ENCODE peak calls at places on chromosome 14, in seven cellular contexts. I is sigmoid colon, H is cardiac fibroblast, S is neural crest cell, O is pancreas, N is PC-3, W is HCT116. E is an unnamed sample.

GRCh38 chr14:41913398-41913797 is 306.7 kb downstream of the LRFN5 start:
- DNase-seq in H (no peak), W (no peak), S (no peak), N (no peak), O (no peak), I (no peak), E (no peak)

GRCh38 chr14:86946446-86946845 is 1046.5 kb downstream of the GALC start:
- DNase-seq in O (no peak), W (no peak), N (no peak), S (no peak), H (no peak), I (no peak), E (peak)

GRCh38 chr14:73786942-73787759 is 64.5 kb upstream of the PTGR2 start:
- DNase-seq in S (peak), H (no peak), W (no peak), O (peak), N (peak), I (peak), E (peak)

GRCh38 chr14:32202468-32202865 is 602 bp downstream of the RNU6-8 start:
- DNase-seq in W (no peak), I (no peak), N (peak), O (no peak), S (peak), H (peak), E (no peak)

GRCh38 chr14:21136024-21136423 is 19.8 kb downstream of the OR5AU1 start:
- DNase-seq in I (no peak), H (peak), N (peak), W (peak), S (no peak), O (no peak), E (peak)

GRCh38 chr14:99137913-99138571 is 134.0 kb downstream of the BCL11B start:
- DNase-seq in S (no peak), O (no peak), N (no peak), H (no peak), W (peak), I (peak), E (no peak)

GRCh38 chr14:100348779-100349708 is 25.9 kb downstream of the SLC25A47 start:
- DNase-seq in S (no peak), W (no peak), O (no peak), N (no peak), H (no peak), I (no peak), E (no peak)

GRCh38 chr14:35506461-35506860 is 27.5 kb upstream of the INSM2 start:
- DNase-seq in S (no peak), H (no peak), N (no peak), I (no peak), O (no peak), W (no peak), E (no peak)

GRCh38 chr14:89616425-89617141 is 199.6 kb upstream of the FOXN3 start:
- DNase-seq in O (no peak), I (no peak), H (peak), W (no peak), S (no peak), N (no peak), E (peak)

GRCh38 chr14:99788713-99789112 is 4.5 kb upstream of the EML1 start:
- DNase-seq in S (no peak), W (no peak), O (no peak), I (peak), N (no peak), H (no peak), E (no peak)

GRCh38 chr14:21840765-21841164 is 167.1 kb upstream of the OR4E1 start:
- DNase-seq in N (peak), W (peak), O (no peak), I (no peak), S (no peak), H (peak), E (peak)

GRCh38 chr14:103698380-103699260 is 16.6 kb downstream of the XRCC3 start:
- DNase-seq in S (no peak), I (no peak), W (no peak), N (peak), H (no peak), O (peak), E (no peak)

GRCh38 chr14:58668848-58669480 is 31.2 kb downstream of the DACT1 start:
- DNase-seq in I (no peak), H (no peak), N (no peak), W (no peak), S (no peak), O (no peak), E (no peak)

GRCh38 chr14:58667900-58668299 is 30.1 kb downstream of the DACT1 start:
- DNase-seq in S (no peak), W (no peak), O (no peak), I (no peak), H (no peak), N (no peak), E (peak)

GRCh38 chr14:58666737-58667136 is 29.0 kb downstream of the DACT1 start:
- DNase-seq in H (no peak), N (no peak), O (no peak), W (no peak), S (no peak), I (no peak), E (no peak)

GRCh38 chr14:58665773-58666500 is 28.2 kb downstream of the DACT1 start:
- DNase-seq in H (no peak), N (no peak), I (no peak), O (no peak), S (no peak), W (no peak), E (no peak)

GRCh38 chr14:58669556-58670200 is 31.9 kb downstream of the DACT1 start:
- DNase-seq in W (no peak), O (no peak), I (no peak), H (no peak), N (no peak), S (no peak), E (no peak)
- TF ChIP-seq CTCF in W (no peak), O (no peak), I (no peak), H (no peak), N (no peak), S (no peak), E (no peak)

DNA sequence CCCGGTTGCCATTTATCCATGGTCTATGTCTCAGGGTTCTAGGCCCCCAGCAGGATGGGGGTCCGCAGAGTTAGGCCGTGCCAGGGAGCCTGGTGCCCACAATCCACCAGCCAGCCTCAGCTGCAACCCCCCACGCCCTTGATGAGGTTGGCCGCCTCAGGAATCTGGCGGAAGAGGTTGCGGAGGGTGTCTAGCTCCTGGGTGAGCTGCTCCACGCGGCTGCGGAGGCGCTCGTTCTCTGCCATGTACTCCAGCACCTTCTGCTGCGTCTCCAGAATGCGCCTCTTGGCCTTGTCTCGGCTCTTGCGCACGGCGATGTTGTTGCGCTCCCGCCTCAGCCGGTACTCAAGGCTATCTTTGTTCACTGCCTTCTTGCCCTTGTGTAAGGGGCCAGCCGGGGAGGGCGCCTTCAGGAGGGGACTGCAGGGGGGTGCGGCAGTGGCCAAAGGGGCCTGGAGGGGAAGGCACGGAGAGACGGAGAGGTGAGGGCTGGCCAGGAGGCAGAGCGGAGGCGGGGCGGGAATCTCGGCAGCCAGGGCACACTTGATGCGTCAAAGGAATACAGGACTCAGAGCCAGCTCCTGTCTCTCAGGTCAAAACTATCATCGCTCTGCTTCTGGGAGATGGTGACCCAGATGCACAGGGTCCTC is 1.6 kb downstream of the CEBPE start:
- DNase-seq in I (peak), N (no peak), S (no peak), W (no peak), H (no peak), O (no peak), E (no peak)
- TF ChIP-seq CTCF in I (no peak), N (no peak), S (no peak), W (no peak), H (no peak), O (no peak), E (no peak)

GRCh38 chr14:71013551-71014192 is 106.4 kb downstream of the PCNX1 start:
- DNase-seq in N (no peak), H (no peak), O (no peak), S (no peak), W (no peak), I (no peak), E (no peak)

GRCh38 chr14:71006200-71006563 is 98.9 kb downstream of the PCNX1 start:
- DNase-seq in H (no peak), N (peak), S (no peak), I (no peak), W (no peak), O (no peak), E (no peak)

GRCh38 chr14:71012888-71013287 is 105.6 kb downstream of the PCNX1 start:
- DNase-seq in S (no peak), W (no peak), O (no peak), N (no peak), I (no peak), H (no peak), E (no peak)

GRCh38 chr14:71011479-71011878 is 104.2 kb downstream of the PCNX1 start:
- DNase-seq in S (no peak), N (peak), W (no peak), O (no peak), I (no peak), H (peak), E (no peak)
- TF ChIP-seq CTCF in S (peak), N (peak), W (peak), O (no peak), I (no peak), H (peak), E (peak)

DNA sequence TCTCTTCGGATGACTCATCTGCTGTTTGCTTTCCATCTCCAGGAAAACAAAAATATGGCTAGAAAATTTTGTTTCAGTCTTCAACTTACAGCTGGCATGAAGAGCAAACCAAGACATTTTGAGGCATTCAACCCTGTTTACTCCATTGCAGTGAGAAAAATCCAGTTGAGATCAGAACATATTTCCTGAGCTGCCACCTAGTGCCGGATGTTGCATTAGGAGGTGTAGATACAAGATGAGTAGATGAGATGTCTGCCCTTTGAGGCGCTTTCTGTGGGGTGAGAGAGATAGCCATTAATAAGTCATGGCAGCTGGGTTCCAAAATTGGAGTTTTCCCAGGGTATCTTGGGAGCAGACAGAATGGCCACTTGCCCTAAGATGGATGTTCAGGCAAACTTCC is 171.1 kb downstream of the PRKCH start:
- DNase-seq in H (no peak), N (peak), I (no peak), O (no peak), S (no peak), W (no peak), E (no peak)
- TF ChIP-seq CTCF in H (no peak), N (peak), I (no peak), O (no peak), S (no peak), W (no peak), E (no peak)